ENCODE peak calls at places on chromosomes 5 and 9, in seven cellular contexts. K is GM13977; M is stimulated activated CD8-positive, alpha-beta memory T cell treated with anti-CD3 and anti-CD28 coated beads, Interleukin-15, amount 100 ng/mL, for 4 hours; Q is stimulated activated CD4-positive, alpha-beta T cell treated with anti-CD3 and anti-CD28 coated beads, Interleukin-15, amount 100 ng/mL, for 24 hours; O is neural crest cell; V is activated CD8-positive, alpha-beta T cell treated with anti-CD3 and anti-CD28 coated beads, Interleukin-2, amount 10 ng/mL, durations not matched to agents 7 days and 5 days; W is glomerular endothelial cell. T is an unnamed sample.

GRCh38 chr5:177477701-177478477 is 4.5 kb upstream of the DBN1 start:
- DNase-seq in V (no peak), K (no peak), Q (no peak), W (no peak), M (no peak), O (no peak), T (no peak)

GRCh38 chr9:118609355-118610044 is 759.7 kb downstream of the BRINP1 start:
- DNase-seq in K (no peak), O (no peak), W (no peak), V (no peak), M (no peak), Q (no peak), T (no peak)

GRCh38 chr5:9533096-9533495 is 12.8 kb downstream of the SEMA5A start:
- DNase-seq in K (no peak), O (no peak), Q (no peak), V (no peak), M (no peak), W (no peak), T (no peak)

GRCh38 chr9:3809724-3810123 is 283.9 kb upstream of the RFX3 start:
- DNase-seq in Q (no peak), M (no peak), V (no peak), W (no peak), O (no peak), K (no peak), T (no peak)

GRCh38 chr9:108972186-108972585 is 38.0 kb downstream of the ABITRAM start:
- DNase-seq in M (no peak), K (no peak), V (no peak), W (no peak), Q (no peak), O (no peak), T (no peak)

GRCh38 chr5:7518947-7519560 is 123.1 kb downstream of the ADCY2 start:
- DNase-seq in Q (no peak), K (no peak), W (no peak), O (no peak), V (no peak), M (no peak), T (no peak)

GRCh38 chr9:72154468-72155281 is 5.4 kb downstream of the GDA start:
- DNase-seq in M (no peak), W (no peak), Q (no peak), O (no peak), K (no peak), V (no peak), T (no peak)

GRCh38 chr5:1565737-1566734 is 42.3 kb upstream of the LPCAT1 start:
- DNase-seq in K (peak), W (no peak), M (no peak), Q (no peak), O (no peak), V (no peak), T (no peak)

GRCh38 chr9:133238272-133238850 is 29.3 kb upstream of the OBP2B start:
- DNase-seq in M (peak), O (peak), Q (peak), K (peak), V (peak), W (peak), T (peak)

GRCh38 chr5:132915681-132916080 is 42.2 kb downstream of the LEAP2 start:
- DNase-seq in W (no peak), K (no peak), M (no peak), Q (no peak), O (no peak), V (no peak), T (no peak)

GRCh38 chr5:130528474-130528873 is 624.2 kb downstream of the CHSY3 start:
- DNase-seq in K (no peak), M (no peak), O (no peak), V (no peak), Q (no peak), W (no peak), T (no peak)

GRCh38 chr5:113202904-113203716 is 226.5 kb downstream of the DCP2 start:
- DNase-seq in V (no peak), W (no peak), M (no peak), K (no peak), O (peak), Q (no peak), T (no peak)

GRCh38 chr5:89374144-89374784 is 491.3 kb upstream of the MEF2C start:
- DNase-seq in W (no peak), Q (no peak), K (no peak), V (no peak), O (no peak), M (no peak), T (no peak)

GRCh38 chr9:91427873-91428272 is 4.2 kb upstream of the NFIL3 start:
- DNase-seq in Q (peak), M (no peak), O (no peak), K (no peak), W (no peak), V (no peak), T (no peak)

GRCh38 chr5:25006734-25007133 is 362.0 kb upstream of the CDH10 start:
- DNase-seq in M (no peak), O (no peak), Q (no peak), V (no peak), W (no peak), K (no peak), T (no peak)

GRCh38 chr5:190366-191035 is 794 bp upstream of the LRRC14B start:
- DNase-seq in K (no peak), M (no peak), V (no peak), W (no peak), Q (no peak), O (no peak), T (no peak)

GRCh38 chr9:137294684-137295312 is 7.3 kb downstream of the NRARP start:
- DNase-seq in O (no peak), Q (peak), W (no peak), M (no peak), V (peak), K (peak), T (no peak)

GRCh38 chr5:1007681-1008450 is 736 bp upstream of the NKD2 start:
- DNase-seq in M (no peak), V (peak), Q (peak), K (no peak), W (no peak), O (no peak), T (peak)

GRCh38 chr9:33778700-33779351 is 16.5 kb upstream of the PRSS3 start:
- DNase-seq in V (peak), W (no peak), O (peak), K (peak), M (no peak), Q (peak), T (no peak)

GRCh38 chr9:89999534-90000370 is 394.9 kb downstream of the GADD45G start:
- DNase-seq in V (peak), O (no peak), K (peak), Q (peak), M (peak), W (no peak), T (no peak)

GRCh38 chr5:127683006-127683405 is 20.2 kb upstream of the CCDC192 start:
- DNase-seq in M (no peak), Q (no peak), O (no peak), V (no peak), W (no peak), K (no peak), T (no peak)